ENCODE peak calls at places on chromosome 10, in six cellular contexts. Q is cardiac muscle cell, B is GM12891, Y is HT1080, U is hepatic stellate cell, L is ecto neural progenitor cell. I is an unnamed sample.

GRCh38 chr10:121262774-121263406 is 335.4 kb downstream of the FGFR2 start:
- DNase-seq in Q (no peak), B (no peak), Y (no peak), U (no peak), L (no peak), I (no peak)

GRCh38 chr10:36236341-36236740 is 594.2 kb upstream of the FZD8 start:
- DNase-seq in Q (no peak), B (no peak), Y (no peak), U (no peak), L (no peak), I (no peak)

GRCh38 chr10:116385994-116386809 is 41.4 kb upstream of the PNLIPRP3 start:
- DNase-seq in Q (peak), B (no peak), Y (peak), U (no peak), L (no peak), I (no peak)

GRCh38 chr10:30607814-30608213 is 21.7 kb downstream of the LYZL2 start:
- DNase-seq in Q (no peak), B (no peak), Y (no peak), U (no peak), L (no peak), I (no peak)

GRCh38 chr10:63703113-63703670 is 182.0 kb downstream of the REEP3 start:
- DNase-seq in Q (peak), B (no peak), Y (no peak), U (no peak), L (no peak), I (no peak)

GRCh38 chr10:22016046-22016705 is 12.6 kb upstream of the DNAJC1 start:
- DNase-seq in Q (peak), B (no peak), Y (no peak), U (no peak), L (no peak), I (no peak)

GRCh38 chr10:71336632-71337031 is 17.6 kb downstream of the SLC29A3 start:
- DNase-seq in Q (no peak), B (no peak), Y (no peak), U (no peak), L (no peak), I (no peak)

GRCh38 chr10:10533417-10533816 is 484.3 kb upstream of the CELF2 start:
- DNase-seq in Q (no peak), B (no peak), Y (no peak), U (no peak), L (no peak), I (no peak)

GRCh38 chr10:119575506-119575905 is 21.3 kb downstream of the TIAL1 start:
- DNase-seq in Q (peak), B (no peak), Y (peak), U (peak), L (no peak), I (peak)

GRCh38 chr10:100004805-100005510 is 4.8 kb downstream of the DNMBP start:
- DNase-seq in Q (no peak), B (no peak), Y (peak), U (no peak), L (no peak), I (no peak)

GRCh38 chr10:43198682-43199005 is 60.4 kb downstream of the CSGALNACT2 start:
- DNase-seq in Q (no peak), B (peak), Y (no peak), U (peak), L (no peak), I (no peak)

GRCh38 chr10:16986406-16987128 is 143.0 kb downstream of the CUBN start:
- DNase-seq in Q (peak), B (no peak), Y (peak), U (peak), L (no peak), I (no peak)

GRCh38 chr10:32972454-32972853 is 14.4 kb upstream of the ITGB1 start:
- DNase-seq in Q (no peak), B (no peak), Y (no peak), U (no peak), L (no peak), I (peak)

GRCh38 chr10:35580421-35580770 is 24.7 kb upstream of the GJD4 start:
- DNase-seq in Q (no peak), B (no peak), Y (no peak), U (no peak), L (no peak), I (no peak)

GRCh38 chr10:102299873-102300272 is 54.5 kb downstream of the GBF1 start:
- DNase-seq in Q (peak), B (no peak), Y (peak), U (no peak), L (no peak), I (no peak)

GRCh38 chr10:124019886-124020797 is 73.3 kb downstream of the CHST15 start:
- DNase-seq in Q (no peak), B (no peak), Y (no peak), U (no peak), L (no peak), I (no peak)

GRCh38 chr10:97372233-97372875 is 28.8 kb downstream of the RRP12 start:
- DNase-seq in Q (no peak), B (no peak), Y (no peak), U (no peak), L (no peak), I (no peak)